ENCODE peak calls at places on chromosomes 4 and X, in five cellular contexts. Q is anterior cingulate cortex, X is iris pigment epithelial cell, B is D341Med, E is NCI-H510A treated with DMSO at 0.1 percent for 48 hours. Z is an unnamed sample.

GRCh38 chr4:101806914-101807313 is 16.4 kb downstream of the BANK1 start:
- DNase-seq in Q (no peak), X (no peak), B (no peak), E (no peak), Z (no peak)

GRCh38 chr4:146852365-146852764 is 93.3 kb downstream of the TTC29 start:
- DNase-seq in Q (no peak), X (no peak), B (no peak), E (no peak), Z (no peak)

GRCh38 chrX:15952212-15952611 is 97.6 kb upstream of the AP1S2 start:
- DNase-seq in Q (no peak), X (no peak), B (no peak), E (no peak), Z (no peak)

GRCh38 chrX:63258144-63258543 is 93.0 kb downstream of the SPIN4 start:
- DNase-seq in Q (no peak), X (no peak), B (no peak), E (no peak), Z (no peak)

GRCh38 chr4:186952709-186953108 is 229.1 kb upstream of the FAT1 start:
- DNase-seq in Q (no peak), X (no peak), B (no peak), E (no peak), Z (no peak)

GRCh38 chr4:2850966-2851782 is 7.5 kb downstream of the ADD1 start:
- DNase-seq in Q (no peak), X (no peak), B (no peak), E (no peak), Z (no peak)

GRCh38 chr4:120009731-120010130 is 56.9 kb downstream of the MAD2L1 start:
- DNase-seq in Q (no peak), X (peak; percentile 96), B (no peak), E (no peak), Z (no peak)

GRCh38 chrX:121365572-121366161 is 318.3 kb downstream of the GLUD2 start:
- DNase-seq in Q (no peak), X (no peak), B (no peak), E (peak; percentile 1), Z (no peak)

GRCh38 chrX:10242036-10242435 is 85.3 kb downstream of the CLCN4 start:
- DNase-seq in Q (no peak), X (no peak), B (no peak), E (peak; percentile 37), Z (no peak)

GRCh38 chr4:133903029-133903428 is 298.6 kb downstream of the PABPC4L start:
- DNase-seq in Q (no peak), X (no peak), B (no peak), E (no peak), Z (no peak)

GRCh38 chrX:46837543-46838481 is 969 bp downstream of the RP2 start:
- DNase-seq in Q (no peak), X (peak; percentile 56), B (no peak), E (no peak), Z (no peak)

GRCh38 chr4:7960790-7961655 is 21.4 kb upstream of the AFAP1 start:
- DNase-seq in Q (no peak), X (peak; percentile 97), B (no peak), E (no peak), Z (no peak)

GRCh38 chrX:2501246-2502102 is 698 bp upstream of the DHRSX start:
- DNase-seq in Q (no peak), X (no peak), B (peak; percentile 38), E (no peak), Z (no peak)

GRCh38 chrX:109773374-109773773 is 40.3 kb upstream of the ACSL4 start:
- DNase-seq in Q (no peak), X (no peak), B (no peak), E (no peak), Z (no peak)

GRCh38 chrX:98398542-98398941 is 1514.8 kb downstream of the RPA4 start:
- DNase-seq in Q (no peak), X (no peak), B (no peak), E (no peak), Z (no peak)

GRCh38 chr4:84690481-84690880 is 107.6 kb downstream of the CDS1 start:
- DNase-seq in Q (no peak), X (peak; percentile 32), B (no peak), E (no peak), Z (no peak)

GRCh38 chr4:2286904-2287593 is 25.1 kb upstream of the MXD4 start:
- DNase-seq in Q (no peak), X (no peak), B (no peak), E (peak; percentile 23), Z (no peak)

GRCh38 chrX:107102980-107103379 is 15.6 kb downstream of the RBM41 start:
- DNase-seq in Q (no peak), X (peak; percentile 13), B (no peak), E (no peak), Z (no peak)

GRCh38 chr4:155694100-155694785 is 27.6 kb downstream of the GUCY1A1 start:
- DNase-seq in Q (no peak), X (no peak), B (no peak), E (no peak), Z (no peak)

GRCh38 chr4:112752061-112752460 is 115.1 kb downstream of the LARP7 start:
- DNase-seq in Q (no peak), X (no peak), B (no peak), E (no peak), Z (no peak)

GRCh38 chr4:109411964-109412363 is 21.7 kb upstream of the SEC24B start:
- DNase-seq in Q (peak; percentile 6), X (peak; percentile 4), B (no peak), E (peak; percentile 40), Z (peak; percentile 22)

GRCh38 chrX:46165411-46165810 is 379.8 kb downstream of the ZNF674 start:
- DNase-seq in Q (no peak), X (peak; percentile 34), B (no peak), E (no peak), Z (no peak)

GRCh38 chr4:16150716-16151115 is 66.9 kb upstream of the PROM1 start:
- DNase-seq in Q (no peak), X (no peak), B (no peak), E (no peak), Z (no peak)

GRCh38 chr4:2402053-2402452 is 16.4 kb downstream of the ZFYVE28 start:
- DNase-seq in Q (peak; percentile 58), X (no peak), B (peak; percentile 85), E (peak; percentile 63), Z (peak; percentile 19)

GRCh38 chr4:156929706-156930105 is 41.9 kb downstream of the PDGFC start:
- DNase-seq in Q (no peak), X (no peak), B (no peak), E (no peak), Z (no peak)

Z was measured in amygdala.